ENCODE peak calls at places on chromosomes 6 and 20, in seven cellular contexts. R, A, J, E, P, Q and T are unnamed samples.

GRCh38 chr6:121510568-121511177 is 75.2 kb downstream of the GJA1 start:
- DNase-seq in R (no peak), A (no peak), J (no peak), E (peak; percentile 45), P (no peak), Q (no peak), T (no peak)

GRCh38 chr6:113873043-113873667 is 16.0 kb downstream of the MARCKS start:
- DNase-seq in R (no peak), A (peak; percentile 28), J (no peak), E (no peak), P (peak; percentile 88), Q (no peak), T (no peak)

GRCh38 chr6:11205721-11206120 is 26.7 kb downstream of the NEDD9 start:
- DNase-seq in R (no peak), A (no peak), J (no peak), E (no peak), P (no peak), Q (no peak), T (no peak)

GRCh38 chr20:4626228-4626627 is 95.5 kb upstream of the PRND start:
- DNase-seq in R (no peak), A (no peak), J (no peak), E (no peak), P (no peak), Q (no peak), T (no peak)

GRCh38 chr6:10733151-10733715 is 10.4 kb downstream of the TMEM14C start:
- DNase-seq in R (no peak), A (peak; percentile 32), J (no peak), E (no peak), P (no peak), Q (no peak), T (no peak)

GRCh38 chr6:10584607-10585006 is 63.5 kb downstream of the GCNT2 start:
- DNase-seq in R (no peak), A (no peak), J (no peak), E (no peak), P (no peak), Q (no peak), T (no peak)

GRCh38 chr20:51641866-51642265 is 99.3 kb upstream of the NFATC2 start:
- DNase-seq in R (no peak), A (no peak), J (no peak), E (no peak), P (no peak), Q (no peak), T (no peak)

GRCh38 chr6:161850572-161850971 is 576.7 kb upstream of the AGPAT4 start:
- DNase-seq in R (no peak), A (peak; percentile 51), J (no peak), E (no peak), P (no peak), Q (no peak), T (no peak)

GRCh38 chr6:85360794-85361642 is 88.9 kb upstream of the NT5E start:
- DNase-seq in R (no peak), A (no peak), J (peak; percentile 94), E (peak; percentile 87), P (peak; percentile 43), Q (no peak), T (no peak)

GRCh38 chr6:68635706-68636513 is 828 bp downstream of the ADGRB3 start:
- DNase-seq in R (peak; percentile 44), A (peak; percentile 57), J (no peak), E (no peak), P (no peak), Q (peak; percentile 41), T (no peak)

GRCh38 chr6:52546192-52546591 is 30.7 kb downstream of the TRAM2 start:
- DNase-seq in R (no peak), A (no peak), J (no peak), E (no peak), P (no peak), Q (no peak), T (no peak)

GRCh38 chr20:61251529-61252393 is at the start of gene CDH4:
- DNase-seq in R (peak; percentile 63), A (peak; percentile 75), J (no peak), E (no peak), P (no peak), Q (no peak), T (no peak)

GRCh38 chr6:142015011-142015410 is 117.7 kb upstream of the GJE1 start:
- DNase-seq in R (no peak), A (peak; percentile 68), J (peak; percentile 19), E (no peak), P (no peak), Q (no peak), T (no peak)

GRCh38 chr6:169782966-169783760 is 31.7 kb downstream of the ERMARD start:
- DNase-seq in R (no peak), A (no peak), J (no peak), E (no peak), P (no peak), Q (no peak), T (no peak)

GRCh38 chr20:13219327-13220193 is 1.5 kb upstream of the ISM1 start:
- DNase-seq in R (no peak), A (peak; percentile 61), J (no peak), E (no peak), P (no peak), Q (no peak), T (no peak)

GRCh38 chr20:32828029-32828666 is 8.4 kb downstream of the MAPRE1 start:
- DNase-seq in R (no peak), A (no peak), J (no peak), E (no peak), P (no peak), Q (no peak), T (no peak)

GRCh38 chr6:4853349-4853748 is 77.1 kb downstream of the CDYL start:
- DNase-seq in R (no peak), A (peak; percentile 33), J (no peak), E (no peak), P (no peak), Q (no peak), T (no peak)

GRCh38 chr6:113630738-113631535 is 226.2 kb upstream of the MARCKS start:
- DNase-seq in R (no peak), A (no peak), J (no peak), E (no peak), P (no peak), Q (no peak), T (peak; percentile 64)

GRCh38 chr20:4613718-4614620 is 107.7 kb upstream of the PRND start:
- DNase-seq in R (no peak), A (peak; percentile 80), J (peak; percentile 54), E (peak; percentile 18), P (peak; percentile 66), Q (peak; percentile 51), T (peak; percentile 60)

GRCh38 chr6:56440551-56440981 is 193.2 kb upstream of the COL21A1 start:
- DNase-seq in R (no peak), A (no peak), J (no peak), E (no peak), P (no peak), Q (no peak), T (no peak)

GRCh38 chr6:15337584-15337981 is 91.7 kb downstream of the JARID2 start:
- DNase-seq in R (no peak), A (no peak), J (no peak), E (no peak), P (no peak), Q (no peak), T (peak; percentile 55)

GRCh38 chr20:41798926-41799502 is 180.8 kb upstream of the CHD6 start:
- DNase-seq in R (no peak), A (peak; percentile 42), J (no peak), E (no peak), P (no peak), Q (no peak), T (no peak)

GRCh38 chr20:55522296-55522815 is 483.0 kb downstream of the CBLN4 start:
- DNase-seq in R (no peak), A (no peak), J (no peak), E (no peak), P (no peak), Q (no peak), T (no peak)

GRCh38 chr20:21713470-21713869 is 8.0 kb downstream of the PAX1 start:
- DNase-seq in R (no peak), A (peak; percentile 41), J (no peak), E (no peak), P (no peak), Q (no peak), T (no peak)
- H3K27me3 ChIP-seq in R (peaks cover 84% of the 10 kb centered on the region), A (peaks cover 100% of the 10 kb centered on the region), J (peaks cover 10% of the 10 kb centered on the region), E (peaks cover 6% of the 10 kb centered on the region), P (peaks cover 15% of the 10 kb centered on the region), Q (no peaks in the 10 kb centered on the region), T (peaks cover 69% of the 10 kb centered on the region)

GRCh38 chr20:31473331-31474096 is 1.4 kb downstream of the DEFB124 start:
- DNase-seq in R (no peak), A (no peak), J (no peak), E (no peak), P (no peak), Q (no peak), T (no peak)

GRCh38 chr20:31475472-31476312 is 604 bp downstream of the REM1 start:
- DNase-seq in R (no peak), A (peak; percentile 59), J (no peak), E (no peak), P (no peak), Q (no peak), T (no peak)

GRCh38 chr20:31476313-31476623 is 1.2 kb downstream of the REM1 start:
- DNase-seq in R (no peak), A (peak; percentile 12), J (no peak), E (no peak), P (no peak), Q (no peak), T (no peak)

GRCh38 chr20:31474097-31474436 is 860 bp downstream of the DEFB124 start:
- DNase-seq in R (no peak), A (no peak), J (no peak), E (no peak), P (no peak), Q (no peak), T (no peak)

DNA sequence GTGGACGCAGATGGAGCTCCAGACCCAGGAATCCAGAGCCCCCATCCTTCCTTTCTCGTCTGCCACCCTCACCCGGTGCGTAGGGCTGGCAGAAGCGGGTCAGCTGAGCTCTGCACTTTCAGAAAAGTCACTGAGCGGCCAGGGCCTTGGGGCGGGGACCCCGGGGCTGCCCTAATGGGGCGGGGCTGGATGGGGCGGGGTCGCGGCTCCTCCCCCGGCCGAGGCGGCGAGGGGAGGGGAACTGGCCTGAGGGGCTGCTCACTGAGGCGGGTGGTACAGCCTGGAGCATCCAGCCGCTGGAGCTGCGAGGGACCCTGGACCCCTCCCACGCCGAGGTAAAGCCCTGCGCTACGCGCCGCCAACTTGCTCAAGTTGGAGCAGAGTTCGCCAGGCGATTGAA is at the start of the genes DEFB124 and REM1:
- DNase-seq in R (peak; percentile 50), A (peak; percentile 89), J (no peak), E (no peak), P (no peak), Q (no peak), T (no peak)
- H3K4me3 ChIP-seq in R (peak within 1 kb of the TSS; percentile 75), A (peak within 1 kb of the TSS; percentile 76), J (no peak within 1 kb of the TSS), E (peak within 1 kb of the TSS; percentile 46), P (no peak within 1 kb of the TSS), Q (no peak within 1 kb of the TSS), T (no peak within 1 kb of the TSS)

GRCh38 chr20:3421985-3422384 is 14.5 kb upstream of the DNAAF9 start:
- DNase-seq in R (no peak), A (no peak), J (no peak), E (no peak), P (no peak), Q (no peak), T (no peak)
- TF ChIP-seq REST in R (no peak), A (no peak), J (no peak), E (no peak), P (no peak), Q (no peak), T (no peak)

DNA sequence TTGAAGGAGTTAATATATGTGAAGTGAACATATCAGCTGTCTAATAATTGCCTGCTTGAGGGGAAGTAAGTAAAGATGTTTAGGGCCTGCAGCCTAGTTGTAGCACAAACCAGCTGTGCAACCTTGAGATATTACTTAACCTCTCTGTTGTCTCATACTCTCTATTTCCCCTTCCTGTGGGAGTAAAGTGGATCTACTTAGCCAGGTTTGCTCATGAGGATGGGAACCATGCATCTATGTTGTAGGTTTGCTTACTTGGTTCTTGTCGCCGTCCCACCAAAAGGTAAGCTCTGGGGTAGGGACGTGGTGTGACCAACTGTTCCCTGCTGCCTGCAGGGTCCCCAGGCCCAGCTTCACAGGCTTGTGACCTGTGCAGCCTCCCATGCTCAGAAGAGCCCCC is 362.7 kb upstream of the SULF2 start:
- DNase-seq in R (no peak), A (no peak), J (no peak), E (no peak), P (no peak), Q (no peak), T (no peak)
- H3K27me3 ChIP-seq in R (no peaks in the 10 kb centered on the region), A (no peaks in the 10 kb centered on the region), J (peaks cover 27% of the 10 kb centered on the region), E (peaks cover 3% of the 10 kb centered on the region), P (peaks cover 5% of the 10 kb centered on the region), Q (no peaks in the 10 kb centered on the region), T (no peaks in the 10 kb centered on the region)